ENCODE peak calls at places on chromosome 22, in nine cellular contexts. One of them, this sample, is unnamed.

GRCh38 chr22:31631381-31631780 is 30.6 kb downstream of the PISD start:
- DNase-seq in body of pancreas: no peak
- DNase-seq in left lung: no peak
- DNase-seq in lower lobe of right lung: no peak
- DNase-seq in transverse colon: no peak
- DNase-seq in osteocyte: no peak
- DNase-seq in K562: no peak
- DNase-seq in adrenal gland: no peak
- DNase-seq in heart right ventricle: no peak
- DNase-seq in this sample: no peak

GRCh38 chr22:38862375-38863329 is 9.4 kb downstream of the CBX6 start:
- DNase-seq in heart right ventricle: no peak
- DNase-seq in lower lobe of right lung: peak
- DNase-seq in transverse colon: peak
- DNase-seq in K562: peak
- DNase-seq in adrenal gland: peak
- DNase-seq in left lung: no peak
- DNase-seq in body of pancreas: no peak
- DNase-seq in osteocyte: no peak
- DNase-seq in this sample: no peak

GRCh38 chr22:21051836-21052400 is 6.2 kb downstream of the LRRC74B start:
- DNase-seq in lower lobe of right lung: no peak
- DNase-seq in K562: no peak
- DNase-seq in heart right ventricle: no peak
- DNase-seq in body of pancreas: no peak
- DNase-seq in transverse colon: no peak
- DNase-seq in left lung: no peak
- DNase-seq in adrenal gland: no peak
- DNase-seq in osteocyte: no peak
- DNase-seq in this sample: no peak

GRCh38 chr22:26713823-26714449 is 56.5 kb downstream of the MIAT start:
- DNase-seq in body of pancreas: no peak
- DNase-seq in heart right ventricle: no peak
- DNase-seq in osteocyte: no peak
- DNase-seq in adrenal gland: no peak
- DNase-seq in transverse colon: no peak
- DNase-seq in lower lobe of right lung: no peak
- DNase-seq in K562: no peak
- DNase-seq in left lung: no peak
- DNase-seq in this sample: peak

GRCh38 chr22:36166518-36167220 is 6.1 kb upstream of the APOL3 start:
- DNase-seq in K562: no peak
- DNase-seq in transverse colon: no peak
- DNase-seq in lower lobe of right lung: no peak
- DNase-seq in adrenal gland: no peak
- DNase-seq in osteocyte: no peak
- DNase-seq in left lung: no peak
- DNase-seq in heart right ventricle: no peak
- DNase-seq in body of pancreas: no peak
- DNase-seq in this sample: no peak

GRCh38 chr22:28832731-28833130 is 32.4 kb upstream of the XBP1 start:
- DNase-seq in osteocyte: no peak
- DNase-seq in adrenal gland: peak
- DNase-seq in heart right ventricle: no peak
- DNase-seq in left lung: no peak
- DNase-seq in lower lobe of right lung: no peak
- DNase-seq in body of pancreas: no peak
- DNase-seq in K562: no peak
- DNase-seq in transverse colon: no peak
- DNase-seq in this sample: no peak

GRCh38 chr22:27215826-27216320 is 558.5 kb downstream of the MIAT start:
- DNase-seq in heart right ventricle: no peak
- DNase-seq in lower lobe of right lung: no peak
- DNase-seq in transverse colon: no peak
- DNase-seq in adrenal gland: no peak
- DNase-seq in osteocyte: no peak
- DNase-seq in K562: no peak
- DNase-seq in body of pancreas: no peak
- DNase-seq in left lung: no peak
- DNase-seq in this sample: no peak

GRCh38 chr22:21797444-21798221 is 62.0 kb upstream of the YPEL1 start:
- DNase-seq in K562: no peak
- DNase-seq in osteocyte: no peak
- DNase-seq in body of pancreas: no peak
- DNase-seq in left lung: no peak
- DNase-seq in lower lobe of right lung: no peak
- DNase-seq in adrenal gland: no peak
- DNase-seq in transverse colon: no peak
- DNase-seq in heart right ventricle: no peak
- DNase-seq in this sample: peak

GRCh38 chr22:48096411-48096810 is 1334.0 kb downstream of the TBC1D22A start:
- DNase-seq in transverse colon: no peak
- DNase-seq in lower lobe of right lung: no peak
- DNase-seq in heart right ventricle: no peak
- DNase-seq in body of pancreas: no peak
- DNase-seq in osteocyte: no peak
- DNase-seq in adrenal gland: no peak
- DNase-seq in left lung: no peak
- DNase-seq in K562: no peak
- DNase-seq in this sample: no peak

GRCh38 chr22:41334215-41334614 is 32.9 kb downstream of the ZC3H7B start:
- DNase-seq in K562: no peak
- DNase-seq in transverse colon: no peak
- DNase-seq in left lung: no peak
- DNase-seq in adrenal gland: no peak
- DNase-seq in osteocyte: no peak
- DNase-seq in lower lobe of right lung: no peak
- DNase-seq in heart right ventricle: no peak
- DNase-seq in body of pancreas: no peak
- DNase-seq in this sample: no peak

GRCh38 chr22:46738961-46739870 is 1.2 kb upstream of the CERK start:
- DNase-seq in heart right ventricle: no peak
- DNase-seq in left lung: no peak
- DNase-seq in body of pancreas: peak
- DNase-seq in transverse colon: peak
- DNase-seq in K562: no peak
- DNase-seq in lower lobe of right lung: no peak
- DNase-seq in adrenal gland: no peak
- DNase-seq in osteocyte: no peak
- DNase-seq in this sample: peak

DNA sequence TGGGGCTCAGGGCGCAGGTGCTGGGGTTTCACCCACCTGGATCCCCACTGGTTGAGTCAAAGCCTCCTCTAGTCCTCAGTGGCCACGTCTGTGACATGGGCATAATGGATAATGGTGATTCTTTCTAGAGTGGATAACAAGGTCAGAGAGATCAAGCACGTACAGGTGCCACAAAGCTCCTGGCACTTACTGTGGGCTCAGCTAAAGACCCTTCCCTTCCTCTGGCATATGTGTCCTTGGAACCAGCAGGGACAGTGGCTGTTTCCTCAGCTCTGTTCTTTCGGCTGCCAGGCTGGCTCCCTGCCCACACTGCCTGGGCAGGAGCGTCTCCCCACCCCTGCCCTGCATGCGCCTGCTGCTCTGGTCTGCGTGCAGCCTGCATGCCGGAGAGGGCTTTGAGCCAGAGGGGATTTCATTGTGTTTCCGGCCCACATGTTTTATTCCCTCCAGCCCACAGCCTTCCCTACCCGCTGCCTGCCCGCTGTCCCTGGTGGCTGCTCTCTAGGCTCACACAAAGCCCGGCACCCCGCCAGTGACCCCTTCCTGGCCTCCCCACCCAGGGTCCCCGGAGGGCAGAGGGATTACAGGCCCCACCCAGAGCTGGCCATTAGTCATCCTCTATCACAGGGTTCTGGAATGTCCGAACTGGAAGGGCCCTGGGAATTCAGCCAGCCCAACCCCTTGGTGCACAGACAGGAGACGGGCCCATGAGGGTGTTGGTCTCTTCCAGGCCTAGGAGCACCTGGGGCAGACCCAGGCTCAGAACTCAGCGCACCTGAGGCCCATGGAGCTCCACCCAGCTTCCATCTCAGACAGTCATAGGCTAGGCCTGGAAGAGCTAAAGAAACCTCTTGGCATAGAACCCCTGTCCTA is 55.3 kb upstream of the GCAT start:
- DNase-seq in body of pancreas: peak
- DNase-seq in heart right ventricle: peak
- DNase-seq in adrenal gland: peak
- DNase-seq in lower lobe of right lung: peak
- DNase-seq in transverse colon: peak
- DNase-seq in K562: no peak
- DNase-seq in osteocyte: peak
- DNase-seq in left lung: peak
- DNase-seq in this sample: peak
- TF ChIP-seq CTCF in body of pancreas: no peak
- TF ChIP-seq CTCF in heart right ventricle: peak
- TF ChIP-seq CTCF in adrenal gland: no peak
- TF ChIP-seq CTCF in lower lobe of right lung: peak
- TF ChIP-seq CTCF in transverse colon: no peak
- TF ChIP-seq CTCF in K562: no peak
- TF ChIP-seq CTCF in osteocyte: peak
- TF ChIP-seq CTCF in left lung: peak
- TF ChIP-seq CTCF in this sample: no peak

GRCh38 chr22:30575011-30575671 is 676 bp upstream of the GAL3ST1 start:
- DNase-seq in body of pancreas: peak
- DNase-seq in lower lobe of right lung: no peak
- DNase-seq in left lung: no peak
- DNase-seq in heart right ventricle: peak
- DNase-seq in K562: no peak
- DNase-seq in transverse colon: no peak
- DNase-seq in osteocyte: no peak
- DNase-seq in adrenal gland: no peak
- DNase-seq in this sample: peak
- TF ChIP-seq CTCF in body of pancreas: no peak
- TF ChIP-seq CTCF in lower lobe of right lung: no peak
- TF ChIP-seq CTCF in left lung: no peak
- TF ChIP-seq CTCF in heart right ventricle: peak
- TF ChIP-seq CTCF in K562: peak
- TF ChIP-seq CTCF in transverse colon: no peak
- TF ChIP-seq CTCF in osteocyte: no peak
- TF ChIP-seq CTCF in adrenal gland: no peak
- TF ChIP-seq CTCF in this sample: no peak

GRCh38 chr22:35138521-35138920 is 72.6 kb downstream of the ISX start:
- DNase-seq in body of pancreas: no peak
- DNase-seq in adrenal gland: no peak
- DNase-seq in heart right ventricle: no peak
- DNase-seq in lower lobe of right lung: no peak
- DNase-seq in K562: no peak
- DNase-seq in transverse colon: peak
- DNase-seq in left lung: no peak
- DNase-seq in osteocyte: no peak
- DNase-seq in this sample: no peak

GRCh38 chr22:35135165-35135564 is 69.2 kb downstream of the ISX start:
- DNase-seq in body of pancreas: no peak
- DNase-seq in osteocyte: no peak
- DNase-seq in left lung: no peak
- DNase-seq in K562: no peak
- DNase-seq in adrenal gland: no peak
- DNase-seq in transverse colon: no peak
- DNase-seq in lower lobe of right lung: no peak
- DNase-seq in heart right ventricle: no peak
- DNase-seq in this sample: no peak

GRCh38 chr22:35140879-35141745 is 75.2 kb downstream of the ISX start:
- DNase-seq in lower lobe of right lung: no peak
- DNase-seq in body of pancreas: no peak
- DNase-seq in transverse colon: peak
- DNase-seq in adrenal gland: no peak
- DNase-seq in left lung: no peak
- DNase-seq in K562: peak
- DNase-seq in osteocyte: no peak
- DNase-seq in heart right ventricle: no peak
- DNase-seq in this sample: no peak
- TF ChIP-seq CTCF in lower lobe of right lung: no peak
- TF ChIP-seq CTCF in body of pancreas: no peak
- TF ChIP-seq CTCF in transverse colon: peak
- TF ChIP-seq CTCF in adrenal gland: no peak
- TF ChIP-seq CTCF in left lung: no peak
- TF ChIP-seq CTCF in K562: peak
- TF ChIP-seq CTCF in osteocyte: no peak
- TF ChIP-seq CTCF in heart right ventricle: no peak
- TF ChIP-seq CTCF in this sample: no peak

GRCh38 chr22:19859861-19860510 is 5.3 kb upstream of the GNB1L start:
- DNase-seq in transverse colon: no peak
- DNase-seq in osteocyte: no peak
- DNase-seq in heart right ventricle: no peak
- DNase-seq in left lung: no peak
- DNase-seq in adrenal gland: no peak
- DNase-seq in body of pancreas: no peak
- DNase-seq in lower lobe of right lung: no peak
- DNase-seq in K562: no peak
- DNase-seq in this sample: no peak
- TF ChIP-seq CTCF in transverse colon: no peak
- TF ChIP-seq CTCF in osteocyte: no peak
- TF ChIP-seq CTCF in heart right ventricle: no peak
- TF ChIP-seq CTCF in left lung: no peak
- TF ChIP-seq CTCF in adrenal gland: no peak
- TF ChIP-seq CTCF in body of pancreas: no peak
- TF ChIP-seq CTCF in lower lobe of right lung: no peak
- TF ChIP-seq CTCF in K562: no peak
- TF ChIP-seq CTCF in this sample: no peak

GRCh38 chr22:24146791-24147353 is 34.4 kb upstream of the SUSD2 start:
- DNase-seq in heart right ventricle: peak
- DNase-seq in adrenal gland: no peak
- DNase-seq in lower lobe of right lung: no peak
- DNase-seq in body of pancreas: peak
- DNase-seq in left lung: peak
- DNase-seq in transverse colon: peak
- DNase-seq in osteocyte: peak
- DNase-seq in K562: no peak
- DNase-seq in this sample: peak

GRCh38 chr22:24149191-24149590 is 32.1 kb upstream of the SUSD2 start:
- DNase-seq in left lung: no peak
- DNase-seq in heart right ventricle: no peak
- DNase-seq in transverse colon: no peak
- DNase-seq in osteocyte: no peak
- DNase-seq in lower lobe of right lung: no peak
- DNase-seq in adrenal gland: no peak
- DNase-seq in body of pancreas: no peak
- DNase-seq in K562: no peak
- DNase-seq in this sample: no peak

GRCh38 chr22:24147666-24148065 is 33.6 kb upstream of the SUSD2 start:
- DNase-seq in heart right ventricle: no peak
- DNase-seq in left lung: no peak
- DNase-seq in adrenal gland: no peak
- DNase-seq in transverse colon: no peak
- DNase-seq in osteocyte: no peak
- DNase-seq in body of pancreas: no peak
- DNase-seq in lower lobe of right lung: no peak
- DNase-seq in K562: no peak
- DNase-seq in this sample: no peak

GRCh38 chr22:24146190-24146616 is 35.1 kb upstream of the SUSD2 start:
- DNase-seq in osteocyte: no peak
- DNase-seq in heart right ventricle: peak
- DNase-seq in left lung: peak
- DNase-seq in body of pancreas: peak
- DNase-seq in K562: peak
- DNase-seq in adrenal gland: no peak
- DNase-seq in lower lobe of right lung: peak
- DNase-seq in transverse colon: peak
- DNase-seq in this sample: peak

GRCh38 chr22:24148586-24148985 is 32.7 kb upstream of the SUSD2 start:
- DNase-seq in lower lobe of right lung: no peak
- DNase-seq in left lung: no peak
- DNase-seq in adrenal gland: no peak
- DNase-seq in K562: no peak
- DNase-seq in heart right ventricle: no peak
- DNase-seq in body of pancreas: no peak
- DNase-seq in transverse colon: no peak
- DNase-seq in osteocyte: no peak
- DNase-seq in this sample: no peak
- TF ChIP-seq CTCF in lower lobe of right lung: no peak
- TF ChIP-seq CTCF in left lung: no peak
- TF ChIP-seq CTCF in adrenal gland: no peak
- TF ChIP-seq CTCF in K562: no peak
- TF ChIP-seq CTCF in heart right ventricle: no peak
- TF ChIP-seq CTCF in body of pancreas: no peak
- TF ChIP-seq CTCF in transverse colon: no peak
- TF ChIP-seq CTCF in osteocyte: no peak
- TF ChIP-seq CTCF in this sample: no peak